ENCODE peak calls at places on chromosomes 16 and 17, in five cellular contexts. Y is HT-29, K is Right ventricle myocardium superior, M is WTC11, A is head of caudate nucleus. H is an unnamed sample.

GRCh38 chr17:60161598-60162330 is 12.0 kb downstream of the CA4 start:
- DNase-seq in Y (no peak), K (peak; percentile 57), M (peak; percentile 67), A (no peak), H (peak; percentile 52)

GRCh38 chr17:42251115-42251514 is 25.1 kb downstream of the STAT5B start:
- DNase-seq in Y (peak; percentile 33), K (no peak), M (no peak), A (no peak), H (no peak)

GRCh38 chr16:48384305-48384981 is 770 bp downstream of the SIAH1 start:
- DNase-seq in Y (peak; percentile 48), K (peak; percentile 78), M (peak; percentile 64), A (peak; percentile 81), H (peak; percentile 67)

GRCh38 chr16:49557070-49557446 is 183.5 kb downstream of the C16orf78 start:
- DNase-seq in Y (no peak), K (no peak), M (peak; percentile 68), A (no peak), H (no peak)

GRCh38 chr17:61139219-61139618 is 260.4 kb upstream of the TBX2 start:
- DNase-seq in Y (peak; percentile 71), K (no peak), M (no peak), A (no peak), H (peak; percentile 46)

GRCh38 chr16:67399218-67399733 is 6.0 kb upstream of the TPPP3 start:
- DNase-seq in Y (peak; percentile 62), K (peak; percentile 76), M (peak; percentile 90), A (peak; percentile 76), H (peak; percentile 58)

GRCh38 chr17:78925662-78926555 is 722 bp upstream of the TIMP2 start:
- DNase-seq in Y (no peak), K (peak; percentile 91), M (no peak), A (peak; percentile 68), H (peak; percentile 80)

GRCh38 chr16:25033852-25034251 is 18.7 kb upstream of the ARHGAP17 start:
- DNase-seq in Y (no peak), K (no peak), M (no peak), A (no peak), H (no peak)

GRCh38 chr17:2181206-2181983 is 122.2 kb downstream of the SMG6 start:
- DNase-seq in Y (no peak), K (peak; percentile 86), M (no peak), A (peak; percentile 73), H (no peak)

GRCh38 chr17:80861360-80861861 is 130.2 kb upstream of the CHMP6 start:
- DNase-seq in Y (no peak), K (no peak), M (no peak), A (no peak), H (no peak)

GRCh38 chr16:84484579-84485254 is 19.7 kb downstream of the MEAK7 start:
- DNase-seq in Y (peak; percentile 65), K (peak; percentile 76), M (peak; percentile 73), A (peak; percentile 84), H (no peak)

GRCh38 chr16:89406277-89406888 is 84.0 kb downstream of the ANKRD11 start:
- DNase-seq in Y (no peak), K (no peak), M (no peak), A (no peak), H (peak; percentile 70)

GRCh38 chr17:38676706-38677504 is 2.1 kb upstream of the EPOP start:
- DNase-seq in Y (peak; percentile 99), K (peak; percentile 90), M (peak; percentile 88), A (peak; percentile 87), H (peak; percentile 87)

GRCh38 chr17:4479982-4480751 is 18.5 kb upstream of the SPNS2 start:
- DNase-seq in Y (peak; percentile 25), K (no peak), M (no peak), A (no peak), H (no peak)

GRCh38 chr17:62701706-62702085 is 74.2 kb downstream of the MRC2 start:
- DNase-seq in Y (no peak), K (peak; percentile 19), M (no peak), A (no peak), H (no peak)

GRCh38 chr17:74877592-74878543 is 5.1 kb upstream of the FDXR start:
- DNase-seq in Y (peak; percentile 84), K (no peak), M (no peak), A (no peak), H (peak; percentile 76)

H was measured in body of pancreas.